ENCODE peak calls at places on chromosomes 16 and 17, in ten cellular contexts. I is transverse colon, Y is breast epithelium, W is endothelial cell of umbilical vein, T is GM12878, N is suprapubic skin, A is HCT116, L is spleen, Q is esophagus muscularis mucosa, F is H1. U is an unnamed sample.

GRCh38 chr17:31593806-31594205 is 202.3 kb downstream of the RAB11FIP4 start:
- DNase-seq in Y (no peak), T (no peak), I (no peak), F (no peak), Q (no peak), A (no peak), N (no peak), W (no peak), L (peak), U (no peak)

GRCh38 chr16:2466667-2467300 is 4.3 kb upstream of the NTN3 start:
- DNase-seq in F (no peak), Q (no peak), Y (no peak), L (no peak), T (no peak), N (no peak), A (no peak), W (no peak), I (no peak), U (no peak)

GRCh38 chr17:79087428-79088143 is 13.0 kb downstream of the ENGASE start:
- DNase-seq in L (peak), Q (no peak), Y (peak), A (peak), N (no peak), T (no peak), W (peak), I (peak), F (peak), U (peak)

GRCh38 chr16:56956076-56956475 is 5.7 kb upstream of the CETP start:
- DNase-seq in L (peak), Q (no peak), A (no peak), W (no peak), I (no peak), N (no peak), Y (no peak), T (no peak), F (no peak), U (no peak)

GRCh38 chr17:72479113-72479512 is 358.3 kb downstream of the SOX9 start:
- DNase-seq in L (peak), Y (no peak), W (no peak), N (no peak), F (no peak), T (no peak), A (no peak), I (no peak), Q (no peak), U (no peak)

GRCh38 chr16:61382435-61382834 is 653.8 kb downstream of the CDH8 start:
- DNase-seq in I (no peak), L (no peak), Q (no peak), N (no peak), Y (no peak), A (no peak), T (no peak), W (no peak), F (no peak), U (no peak)

GRCh38 chr16:88069397-88070168 is 118.3 kb downstream of the BANP start:
- DNase-seq in W (no peak), F (no peak), I (peak), N (no peak), Q (no peak), Y (no peak), T (peak), L (peak), A (no peak), U (peak)

GRCh38 chr17:82247856-82248671 is 19.2 kb downstream of the SLC16A3 start:
- DNase-seq in A (no peak), L (no peak), T (no peak), N (no peak), Q (no peak), I (no peak), W (no peak), Y (no peak), F (no peak), U (no peak)

GRCh38 chr16:1923299-1924034 is 5.3 kb upstream of the HS3ST6 start:
- DNase-seq in T (no peak), N (no peak), I (peak), L (no peak), W (peak), Y (no peak), Q (no peak), A (peak), F (peak), U (no peak)

GRCh38 chr17:31093866-31094599 is 744 bp upstream of the NF1 start:
- DNase-seq in F (no peak), Q (no peak), A (no peak), W (peak), L (no peak), I (peak), Y (no peak), T (no peak), N (no peak), U (no peak)

GRCh38 chr17:37089998-37090397 is 141.2 kb downstream of the AATF start:
- DNase-seq in A (no peak), L (no peak), Y (no peak), T (peak), N (no peak), W (peak), F (no peak), I (no peak), Q (no peak), U (no peak)

GRCh38 chr16:59886021-59886420 is 1151.9 kb upstream of the GOT2 start:
- DNase-seq in T (no peak), I (no peak), L (no peak), Q (no peak), Y (peak), W (peak), A (no peak), N (no peak), F (no peak), U (no peak)

GRCh38 chr16:81429045-81429521 is 15.5 kb upstream of the CMIP start:
- DNase-seq in T (no peak), F (no peak), W (peak), I (peak), N (no peak), Q (no peak), L (no peak), Y (no peak), A (peak), U (peak)

GRCh38 chr17:12789075-12789975 is at the start of gene ARHGAP44:
- DNase-seq in L (peak), Q (no peak), F (peak), N (no peak), I (peak), W (peak), T (no peak), Y (peak), A (peak), U (peak)

GRCh38 chr17:72321886-72322285 is 201.1 kb downstream of the SOX9 start:
- DNase-seq in Q (no peak), T (no peak), F (no peak), N (no peak), L (no peak), A (no peak), I (no peak), W (no peak), Y (no peak), U (no peak)

GRCh38 chr17:40399185-40399584 is 18.5 kb downstream of the TOP2A start:
- DNase-seq in L (no peak), Y (no peak), N (no peak), A (peak), Q (no peak), W (no peak), I (no peak), F (no peak), T (no peak), U (no peak)

GRCh38 chr17:58321571-58322525 is 6.7 kb downstream of the TSPOAP1 start:
- DNase-seq in I (no peak), L (peak), F (no peak), Y (no peak), Q (no peak), T (no peak), W (no peak), A (no peak), N (no peak), U (no peak)

GRCh38 chr16:1152651-1153259 is at the start of gene CACNA1H:
- DNase-seq in W (no peak), L (no peak), Y (no peak), Q (no peak), F (peak), T (no peak), A (no peak), N (no peak), I (no peak), U (no peak)

GRCh38 chr17:38613525-38613980 is 7.8 kb upstream of the SRCIN1 start:
- DNase-seq in N (no peak), T (no peak), A (no peak), L (no peak), F (no peak), Y (no peak), Q (no peak), W (no peak), I (no peak), U (no peak)

DNA sequence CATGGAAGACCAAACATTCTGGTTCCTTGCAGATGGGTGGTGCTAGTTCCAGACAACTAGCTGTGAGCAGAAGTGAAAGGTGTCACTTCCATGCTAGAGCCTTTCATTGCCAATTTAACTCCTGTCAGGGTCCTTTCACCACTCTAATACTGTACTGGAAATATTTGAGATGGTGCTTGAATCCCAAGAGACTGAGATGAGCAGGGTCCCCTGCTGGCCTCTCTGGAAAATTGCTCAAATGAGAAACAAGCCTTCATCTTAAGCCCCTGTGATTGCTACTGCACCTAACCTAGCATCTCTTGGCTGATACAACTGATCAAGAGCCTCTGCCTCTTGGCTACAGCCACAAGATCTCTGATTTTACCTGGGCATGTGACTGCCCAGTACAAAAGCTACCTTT is 7.4 kb upstream of the VAC14 start:
- DNase-seq in N (no peak), L (no peak), F (no peak), W (no peak), A (no peak), I (no peak), T (no peak), Y (no peak), Q (no peak), U (no peak)
- TF ChIP-seq CTCF in N (no peak), L (no peak), F (peak), W (peak), A (peak), I (no peak), T (peak), Y (no peak), Q (no peak), U (no peak)

DNA sequence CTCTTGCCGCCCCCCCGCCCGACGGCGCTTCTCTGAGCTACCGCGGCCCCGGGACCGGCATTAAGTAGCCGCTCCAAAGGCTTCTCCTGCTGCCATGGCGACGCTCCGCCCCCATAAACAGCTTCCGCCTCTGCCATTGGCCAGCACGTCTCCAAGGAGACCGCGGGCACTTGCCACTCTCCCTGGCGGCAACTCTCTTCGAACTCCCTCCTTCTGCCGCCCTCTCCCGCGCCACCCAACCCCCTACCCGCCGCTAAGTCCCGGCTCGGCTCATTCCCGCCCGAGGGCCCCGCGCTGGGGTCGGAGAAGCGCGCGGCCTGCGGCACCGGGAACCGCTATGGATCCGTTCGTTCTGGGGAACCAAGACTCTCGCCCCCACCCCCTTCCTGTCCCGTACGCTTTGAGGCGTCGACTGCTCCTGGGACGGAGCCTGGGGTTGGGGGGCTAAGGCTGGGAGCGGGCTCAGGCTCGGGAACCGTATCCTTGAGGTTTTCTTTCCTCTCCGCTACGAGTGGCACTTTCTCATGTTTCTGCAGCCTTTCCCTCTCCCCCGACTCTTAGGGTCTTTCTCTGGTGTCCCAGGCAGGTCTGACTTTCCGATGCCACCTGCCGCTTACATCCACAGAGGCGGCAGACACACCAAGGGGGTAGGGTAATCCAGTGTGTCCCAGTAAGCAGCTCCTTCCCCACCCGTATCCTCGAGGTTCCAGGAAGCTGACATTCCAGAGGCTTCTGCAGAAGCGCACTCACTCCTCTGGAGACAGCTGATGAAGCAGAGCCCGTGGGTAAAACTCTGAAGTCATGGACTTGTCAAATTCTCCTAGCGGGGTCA is at the start of gene FOXJ1:
- DNase-seq in N (no peak), T (peak), F (peak), L (peak), Q (peak), I (peak), A (peak), W (peak), Y (peak), U (peak)
- TF ChIP-seq POLR2AphosphoS5 in N (no peak), T (no peak), F (no peak), L (peak), Q (no peak), I (no peak), A (no peak), W (no peak), Y (no peak), U (no peak)

GRCh38 chr16:30698816-30699614 is at the start of gene SRCAP:
- DNase-seq in L (peak), T (peak), F (peak), W (peak), Q (peak), I (peak), N (peak), Y (peak), A (peak), U (peak)
- TF ChIP-seq POLR2A in L (no peak), T (peak), F (peak), W (peak), Q (no peak), I (no peak), N (peak), Y (no peak), A (peak), U (no peak)

GRCh38 chr16:67028555-67029248 is at the start of gene CBFB:
- DNase-seq in L (peak), Y (peak), W (peak), N (peak), F (peak), T (peak), I (peak), Q (peak), A (peak), U (peak)
- TF ChIP-seq CTCF in L (peak), Y (peak), W (no peak), N (no peak), F (peak), T (no peak), I (no peak), Q (no peak), A (peak), U (no peak)

GRCh38 chr17:17786998-17787397 is 49.8 kb downstream of the SREBF1 start:
- DNase-seq in N (no peak), Q (no peak), W (no peak), I (no peak), F (no peak), Y (no peak), L (no peak), A (no peak), T (no peak), U (no peak)
- TF ChIP-seq POLR2AphosphoS5 in N (no peak), Q (no peak), W (no peak), I (no peak), F (no peak), Y (no peak), L (no peak), A (no peak), T (no peak), U (no peak)